ENCODE peak calls at places on chromosomes 5 and 9, in nine cellular contexts. One of them, this sample, is unnamed.

GRCh38 chr5:58239731-58240130 is 220.2 kb downstream of the PLK2 start:
- DNase-seq in AG04449: no peak
- DNase-seq in stimulated activated CD8-positive, alpha-beta memory T cell treated with anti-CD3 and anti-CD28 coated beads, Interleukin-15, amount 100 ng/mL, for 24 hours: no peak
- DNase-seq in lung microvascular endothelial cell: peak
- DNase-seq in CD4-positive, alpha-beta memory T cell: no peak
- DNase-seq in GOT3: no peak
- DNase-seq in KG1: no peak
- DNase-seq in ELR: no peak
- DNase-seq in RKO: no peak
- DNase-seq in this sample: no peak

GRCh38 chr5:149036970-149037369 is 25.9 kb downstream of the SH3TC2 start:
- DNase-seq in AG04449: no peak
- DNase-seq in stimulated activated CD8-positive, alpha-beta memory T cell treated with anti-CD3 and anti-CD28 coated beads, Interleukin-15, amount 100 ng/mL, for 24 hours: no peak
- DNase-seq in lung microvascular endothelial cell: peak
- DNase-seq in CD4-positive, alpha-beta memory T cell: no peak
- DNase-seq in GOT3: no peak
- DNase-seq in KG1: no peak
- DNase-seq in ELR: peak
- DNase-seq in RKO: no peak
- DNase-seq in this sample: no peak

GRCh38 chr5:52771343-52772039 is 16.2 kb upstream of the ITGA1 start:
- DNase-seq in AG04449: no peak
- DNase-seq in stimulated activated CD8-positive, alpha-beta memory T cell treated with anti-CD3 and anti-CD28 coated beads, Interleukin-15, amount 100 ng/mL, for 24 hours: no peak
- DNase-seq in lung microvascular endothelial cell: no peak
- DNase-seq in CD4-positive, alpha-beta memory T cell: peak
- DNase-seq in GOT3: no peak
- DNase-seq in KG1: no peak
- DNase-seq in ELR: no peak
- DNase-seq in RKO: no peak
- DNase-seq in this sample: peak

GRCh38 chr9:89400398-89401116 is 82.3 kb downstream of the SECISBP2 start:
- DNase-seq in AG04449: no peak
- DNase-seq in stimulated activated CD8-positive, alpha-beta memory T cell treated with anti-CD3 and anti-CD28 coated beads, Interleukin-15, amount 100 ng/mL, for 24 hours: no peak
- DNase-seq in lung microvascular endothelial cell: no peak
- DNase-seq in CD4-positive, alpha-beta memory T cell: no peak
- DNase-seq in GOT3: no peak
- DNase-seq in KG1: peak
- DNase-seq in ELR: no peak
- DNase-seq in RKO: no peak
- DNase-seq in this sample: no peak

GRCh38 chr5:112921833-112922817 is at the start of gene REEP5:
- DNase-seq in AG04449: no peak
- DNase-seq in stimulated activated CD8-positive, alpha-beta memory T cell treated with anti-CD3 and anti-CD28 coated beads, Interleukin-15, amount 100 ng/mL, for 24 hours: peak
- DNase-seq in lung microvascular endothelial cell: peak
- DNase-seq in CD4-positive, alpha-beta memory T cell: peak
- DNase-seq in GOT3: peak
- DNase-seq in KG1: no peak
- DNase-seq in ELR: peak
- DNase-seq in RKO: peak
- DNase-seq in this sample: peak

GRCh38 chr9:133103183-133103986 is 17.7 kb downstream of the RALGDS start:
- DNase-seq in AG04449: no peak
- DNase-seq in stimulated activated CD8-positive, alpha-beta memory T cell treated with anti-CD3 and anti-CD28 coated beads, Interleukin-15, amount 100 ng/mL, for 24 hours: no peak
- DNase-seq in lung microvascular endothelial cell: peak
- DNase-seq in CD4-positive, alpha-beta memory T cell: peak
- DNase-seq in GOT3: no peak
- DNase-seq in KG1: no peak
- DNase-seq in ELR: peak
- DNase-seq in RKO: peak
- DNase-seq in this sample: peak

GRCh38 chr9:112278152-112278551 is 55.3 kb downstream of the PTBP3 start:
- DNase-seq in AG04449: no peak
- DNase-seq in stimulated activated CD8-positive, alpha-beta memory T cell treated with anti-CD3 and anti-CD28 coated beads, Interleukin-15, amount 100 ng/mL, for 24 hours: no peak
- DNase-seq in lung microvascular endothelial cell: no peak
- DNase-seq in CD4-positive, alpha-beta memory T cell: no peak
- DNase-seq in GOT3: no peak
- DNase-seq in KG1: no peak
- DNase-seq in ELR: no peak
- DNase-seq in RKO: no peak
- DNase-seq in this sample: no peak

GRCh38 chr5:34929720-34930526 is 564 bp downstream of the DNAJC21 start:
- DNase-seq in AG04449: no peak
- DNase-seq in stimulated activated CD8-positive, alpha-beta memory T cell treated with anti-CD3 and anti-CD28 coated beads, Interleukin-15, amount 100 ng/mL, for 24 hours: peak
- DNase-seq in lung microvascular endothelial cell: peak
- DNase-seq in CD4-positive, alpha-beta memory T cell: peak
- DNase-seq in GOT3: peak
- DNase-seq in KG1: peak
- DNase-seq in ELR: peak
- DNase-seq in RKO: peak
- DNase-seq in this sample: peak

GRCh38 chr5:147504001-147504400 is 5.9 kb downstream of the DPYSL3 start:
- DNase-seq in AG04449: no peak
- DNase-seq in stimulated activated CD8-positive, alpha-beta memory T cell treated with anti-CD3 and anti-CD28 coated beads, Interleukin-15, amount 100 ng/mL, for 24 hours: no peak
- DNase-seq in lung microvascular endothelial cell: peak
- DNase-seq in CD4-positive, alpha-beta memory T cell: no peak
- DNase-seq in GOT3: no peak
- DNase-seq in KG1: no peak
- DNase-seq in ELR: peak
- DNase-seq in RKO: no peak
- DNase-seq in this sample: no peak

GRCh38 chr5:136656811-136657210 is 291.5 kb upstream of the TRPC7 start:
- DNase-seq in AG04449: peak
- DNase-seq in stimulated activated CD8-positive, alpha-beta memory T cell treated with anti-CD3 and anti-CD28 coated beads, Interleukin-15, amount 100 ng/mL, for 24 hours: no peak
- DNase-seq in lung microvascular endothelial cell: no peak
- DNase-seq in CD4-positive, alpha-beta memory T cell: no peak
- DNase-seq in GOT3: no peak
- DNase-seq in KG1: no peak
- DNase-seq in ELR: peak
- DNase-seq in RKO: no peak
- DNase-seq in this sample: no peak

GRCh38 chr5:148904440-148904839 is 78.0 kb downstream of the ADRB2 start:
- DNase-seq in AG04449: no peak
- DNase-seq in stimulated activated CD8-positive, alpha-beta memory T cell treated with anti-CD3 and anti-CD28 coated beads, Interleukin-15, amount 100 ng/mL, for 24 hours: no peak
- DNase-seq in lung microvascular endothelial cell: no peak
- DNase-seq in CD4-positive, alpha-beta memory T cell: no peak
- DNase-seq in GOT3: no peak
- DNase-seq in KG1: no peak
- DNase-seq in ELR: no peak
- DNase-seq in RKO: no peak
- DNase-seq in this sample: no peak

GRCh38 chr5:156147948-156148285 is 179.0 kb upstream of the SGCD start:
- DNase-seq in AG04449: no peak
- DNase-seq in stimulated activated CD8-positive, alpha-beta memory T cell treated with anti-CD3 and anti-CD28 coated beads, Interleukin-15, amount 100 ng/mL, for 24 hours: no peak
- DNase-seq in lung microvascular endothelial cell: no peak
- DNase-seq in CD4-positive, alpha-beta memory T cell: no peak
- DNase-seq in GOT3: no peak
- DNase-seq in KG1: no peak
- DNase-seq in ELR: no peak
- DNase-seq in RKO: no peak
- DNase-seq in this sample: no peak

GRCh38 chr9:81969971-81970370 is 18.6 kb upstream of the SPATA31D1 start:
- DNase-seq in AG04449: no peak
- DNase-seq in stimulated activated CD8-positive, alpha-beta memory T cell treated with anti-CD3 and anti-CD28 coated beads, Interleukin-15, amount 100 ng/mL, for 24 hours: no peak
- DNase-seq in lung microvascular endothelial cell: no peak
- DNase-seq in CD4-positive, alpha-beta memory T cell: no peak
- DNase-seq in GOT3: no peak
- DNase-seq in KG1: no peak
- DNase-seq in ELR: peak
- DNase-seq in RKO: no peak
- DNase-seq in this sample: no peak

GRCh38 chr5:127849891-127850290 is 146.7 kb downstream of the CCDC192 start:
- DNase-seq in AG04449: no peak
- DNase-seq in stimulated activated CD8-positive, alpha-beta memory T cell treated with anti-CD3 and anti-CD28 coated beads, Interleukin-15, amount 100 ng/mL, for 24 hours: no peak
- DNase-seq in lung microvascular endothelial cell: no peak
- DNase-seq in CD4-positive, alpha-beta memory T cell: no peak
- DNase-seq in GOT3: no peak
- DNase-seq in KG1: no peak
- DNase-seq in ELR: no peak
- DNase-seq in RKO: no peak
- DNase-seq in this sample: no peak

GRCh38 chr9:133977421-133978201 is 14.5 kb downstream of the VAV2 start:
- DNase-seq in AG04449: no peak
- DNase-seq in stimulated activated CD8-positive, alpha-beta memory T cell treated with anti-CD3 and anti-CD28 coated beads, Interleukin-15, amount 100 ng/mL, for 24 hours: no peak
- DNase-seq in lung microvascular endothelial cell: no peak
- DNase-seq in CD4-positive, alpha-beta memory T cell: no peak
- DNase-seq in GOT3: no peak
- DNase-seq in KG1: no peak
- DNase-seq in ELR: no peak
- DNase-seq in RKO: no peak
- DNase-seq in this sample: no peak

GRCh38 chr9:134225186-134225585 is 60.8 kb upstream of the RNU6ATAC start:
- DNase-seq in AG04449: no peak
- DNase-seq in stimulated activated CD8-positive, alpha-beta memory T cell treated with anti-CD3 and anti-CD28 coated beads, Interleukin-15, amount 100 ng/mL, for 24 hours: no peak
- DNase-seq in lung microvascular endothelial cell: no peak
- DNase-seq in CD4-positive, alpha-beta memory T cell: no peak
- DNase-seq in GOT3: no peak
- DNase-seq in KG1: no peak
- DNase-seq in ELR: no peak
- DNase-seq in RKO: no peak
- DNase-seq in this sample: no peak

GRCh38 chr5:178624626-178625546 is 2.0 kb downstream of the CLK4 start:
- DNase-seq in AG04449: no peak
- DNase-seq in stimulated activated CD8-positive, alpha-beta memory T cell treated with anti-CD3 and anti-CD28 coated beads, Interleukin-15, amount 100 ng/mL, for 24 hours: no peak
- DNase-seq in lung microvascular endothelial cell: no peak
- DNase-seq in CD4-positive, alpha-beta memory T cell: no peak
- DNase-seq in GOT3: no peak
- DNase-seq in KG1: no peak
- DNase-seq in ELR: peak
- DNase-seq in RKO: peak
- DNase-seq in this sample: no peak

GRCh38 chr9:87596862-87597261 is 99.2 kb downstream of the DAPK1 start:
- DNase-seq in AG04449: no peak
- DNase-seq in stimulated activated CD8-positive, alpha-beta memory T cell treated with anti-CD3 and anti-CD28 coated beads, Interleukin-15, amount 100 ng/mL, for 24 hours: no peak
- DNase-seq in lung microvascular endothelial cell: no peak
- DNase-seq in CD4-positive, alpha-beta memory T cell: no peak
- DNase-seq in GOT3: no peak
- DNase-seq in KG1: no peak
- DNase-seq in ELR: no peak
- DNase-seq in RKO: no peak
- DNase-seq in this sample: no peak

GRCh38 chr5:31692561-31693221 is 53.8 kb downstream of the PDZD2 start:
- DNase-seq in AG04449: no peak
- DNase-seq in stimulated activated CD8-positive, alpha-beta memory T cell treated with anti-CD3 and anti-CD28 coated beads, Interleukin-15, amount 100 ng/mL, for 24 hours: no peak
- DNase-seq in lung microvascular endothelial cell: no peak
- DNase-seq in CD4-positive, alpha-beta memory T cell: no peak
- DNase-seq in GOT3: no peak
- DNase-seq in KG1: no peak
- DNase-seq in ELR: no peak
- DNase-seq in RKO: no peak
- DNase-seq in this sample: no peak

GRCh38 chr9:79611091-79611614 is 39.4 kb downstream of the TLE4 start:
- DNase-seq in AG04449: peak
- DNase-seq in stimulated activated CD8-positive, alpha-beta memory T cell treated with anti-CD3 and anti-CD28 coated beads, Interleukin-15, amount 100 ng/mL, for 24 hours: no peak
- DNase-seq in lung microvascular endothelial cell: no peak
- DNase-seq in CD4-positive, alpha-beta memory T cell: no peak
- DNase-seq in GOT3: no peak
- DNase-seq in KG1: no peak
- DNase-seq in ELR: peak
- DNase-seq in RKO: no peak
- DNase-seq in this sample: no peak

GRCh38 chr9:134318941-134319305 is 7.3 kb upstream of the RXRA start:
- DNase-seq in AG04449: no peak
- DNase-seq in stimulated activated CD8-positive, alpha-beta memory T cell treated with anti-CD3 and anti-CD28 coated beads, Interleukin-15, amount 100 ng/mL, for 24 hours: no peak
- DNase-seq in lung microvascular endothelial cell: no peak
- DNase-seq in CD4-positive, alpha-beta memory T cell: no peak
- DNase-seq in GOT3: no peak
- DNase-seq in KG1: no peak
- DNase-seq in ELR: no peak
- DNase-seq in RKO: no peak
- DNase-seq in this sample: no peak

GRCh38 chr5:145811834-145812625 is 23.1 kb downstream of the PRELID2 start:
- DNase-seq in AG04449: no peak
- DNase-seq in stimulated activated CD8-positive, alpha-beta memory T cell treated with anti-CD3 and anti-CD28 coated beads, Interleukin-15, amount 100 ng/mL, for 24 hours: no peak
- DNase-seq in lung microvascular endothelial cell: peak
- DNase-seq in CD4-positive, alpha-beta memory T cell: no peak
- DNase-seq in GOT3: no peak
- DNase-seq in KG1: no peak
- DNase-seq in ELR: peak
- DNase-seq in RKO: peak
- DNase-seq in this sample: no peak

GRCh38 chr5:181207214-181207959 is 2.4 kb upstream of the TRIM7 start:
- DNase-seq in AG04449: peak
- DNase-seq in stimulated activated CD8-positive, alpha-beta memory T cell treated with anti-CD3 and anti-CD28 coated beads, Interleukin-15, amount 100 ng/mL, for 24 hours: peak
- DNase-seq in lung microvascular endothelial cell: peak
- DNase-seq in CD4-positive, alpha-beta memory T cell: peak
- DNase-seq in GOT3: no peak
- DNase-seq in KG1: no peak
- DNase-seq in ELR: peak
- DNase-seq in RKO: peak
- DNase-seq in this sample: peak

GRCh38 chr9:112505607-112506006 is 19.0 kb downstream of the KIAA1958 start:
- DNase-seq in AG04449: no peak
- DNase-seq in stimulated activated CD8-positive, alpha-beta memory T cell treated with anti-CD3 and anti-CD28 coated beads, Interleukin-15, amount 100 ng/mL, for 24 hours: no peak
- DNase-seq in lung microvascular endothelial cell: no peak
- DNase-seq in CD4-positive, alpha-beta memory T cell: no peak
- DNase-seq in GOT3: no peak
- DNase-seq in KG1: no peak
- DNase-seq in ELR: no peak
- DNase-seq in RKO: no peak
- DNase-seq in this sample: no peak

GRCh38 chr9:74770508-74771261 is 117.0 kb downstream of the TRPM6 start:
- DNase-seq in AG04449: no peak
- DNase-seq in stimulated activated CD8-positive, alpha-beta memory T cell treated with anti-CD3 and anti-CD28 coated beads, Interleukin-15, amount 100 ng/mL, for 24 hours: peak
- DNase-seq in lung microvascular endothelial cell: peak
- DNase-seq in CD4-positive, alpha-beta memory T cell: peak
- DNase-seq in GOT3: no peak
- DNase-seq in KG1: no peak
- DNase-seq in ELR: peak
- DNase-seq in RKO: no peak
- DNase-seq in this sample: peak

GRCh38 chr5:95863383-95863757 is 40.8 kb upstream of the GLRX start:
- DNase-seq in AG04449: no peak
- DNase-seq in stimulated activated CD8-positive, alpha-beta memory T cell treated with anti-CD3 and anti-CD28 coated beads, Interleukin-15, amount 100 ng/mL, for 24 hours: no peak
- DNase-seq in lung microvascular endothelial cell: no peak
- DNase-seq in CD4-positive, alpha-beta memory T cell: no peak
- DNase-seq in GOT3: no peak
- DNase-seq in KG1: no peak
- DNase-seq in ELR: no peak
- DNase-seq in RKO: no peak
- DNase-seq in this sample: no peak

GRCh38 chr5:56922922-56923321 is 13.5 kb downstream of the SETD9 start:
- DNase-seq in AG04449: no peak
- DNase-seq in stimulated activated CD8-positive, alpha-beta memory T cell treated with anti-CD3 and anti-CD28 coated beads, Interleukin-15, amount 100 ng/mL, for 24 hours: no peak
- DNase-seq in lung microvascular endothelial cell: no peak
- DNase-seq in CD4-positive, alpha-beta memory T cell: no peak
- DNase-seq in GOT3: no peak
- DNase-seq in KG1: no peak
- DNase-seq in ELR: no peak
- DNase-seq in RKO: no peak
- DNase-seq in this sample: no peak

GRCh38 chr9:589723-590122 is 251.8 kb upstream of the DMRT1 start:
- DNase-seq in AG04449: peak
- DNase-seq in stimulated activated CD8-positive, alpha-beta memory T cell treated with anti-CD3 and anti-CD28 coated beads, Interleukin-15, amount 100 ng/mL, for 24 hours: no peak
- DNase-seq in lung microvascular endothelial cell: peak
- DNase-seq in CD4-positive, alpha-beta memory T cell: no peak
- DNase-seq in GOT3: no peak
- DNase-seq in KG1: no peak
- DNase-seq in ELR: no peak
- DNase-seq in RKO: no peak
- DNase-seq in this sample: no peak

GRCh38 chr5:138961711-138962110 is 86.6 kb upstream of the LRRTM2 start:
- DNase-seq in AG04449: no peak
- DNase-seq in stimulated activated CD8-positive, alpha-beta memory T cell treated with anti-CD3 and anti-CD28 coated beads, Interleukin-15, amount 100 ng/mL, for 24 hours: no peak
- DNase-seq in lung microvascular endothelial cell: no peak
- DNase-seq in CD4-positive, alpha-beta memory T cell: no peak
- DNase-seq in GOT3: no peak
- DNase-seq in KG1: no peak
- DNase-seq in ELR: no peak
- DNase-seq in RKO: no peak
- DNase-seq in this sample: no peak

GRCh38 chr5:155066886-155067595 is 53.5 kb downstream of the KIF4B start:
- DNase-seq in AG04449: no peak
- DNase-seq in stimulated activated CD8-positive, alpha-beta memory T cell treated with anti-CD3 and anti-CD28 coated beads, Interleukin-15, amount 100 ng/mL, for 24 hours: no peak
- DNase-seq in lung microvascular endothelial cell: no peak
- DNase-seq in CD4-positive, alpha-beta memory T cell: no peak
- DNase-seq in GOT3: no peak
- DNase-seq in KG1: no peak
- DNase-seq in ELR: no peak
- DNase-seq in RKO: no peak
- DNase-seq in this sample: no peak

GRCh38 chr9:93121316-93122241 is 12.5 kb downstream of the NINJ1 start:
- DNase-seq in AG04449: no peak
- DNase-seq in stimulated activated CD8-positive, alpha-beta memory T cell treated with anti-CD3 and anti-CD28 coated beads, Interleukin-15, amount 100 ng/mL, for 24 hours: no peak
- DNase-seq in lung microvascular endothelial cell: no peak
- DNase-seq in CD4-positive, alpha-beta memory T cell: no peak
- DNase-seq in GOT3: no peak
- DNase-seq in KG1: no peak
- DNase-seq in ELR: no peak
- DNase-seq in RKO: no peak
- DNase-seq in this sample: no peak